ENCODE peak calls at places on chromosomes 6 and 20, in five cellular contexts. One of them, this sample, is unnamed.

GRCh38 chr20:64188682-64189529 is 24.7 kb downstream of the MYT1 start:
- DNase-seq in fibroblast of the aortic adventitia: peak
- DNase-seq in activated CD4-positive, alpha-beta T cell treated with anti-CD3 and anti-CD28 coated beads, Interleukin-2, amount 50 U/mL, for 48 hours: no peak
- DNase-seq in MV-4-11: peak
- DNase-seq in myocyte: no peak
- DNase-seq in this sample: no peak

GRCh38 chr6:56693246-56693607 is 50.5 kb upstream of the DST start:
- DNase-seq in fibroblast of the aortic adventitia: peak
- DNase-seq in MV-4-11: no peak
- DNase-seq in myocyte: peak
- DNase-seq in activated CD4-positive, alpha-beta T cell treated with anti-CD3 and anti-CD28 coated beads, Interleukin-2, amount 50 U/mL, for 48 hours: no peak
- DNase-seq in this sample: no peak

GRCh38 chr6:143337201-143337949 is 113.1 kb downstream of the ADAT2 start:
- DNase-seq in myocyte: no peak
- DNase-seq in fibroblast of the aortic adventitia: no peak
- DNase-seq in MV-4-11: no peak
- DNase-seq in activated CD4-positive, alpha-beta T cell treated with anti-CD3 and anti-CD28 coated beads, Interleukin-2, amount 50 U/mL, for 48 hours: peak
- DNase-seq in this sample: peak

GRCh38 chr20:45378191-45378590 is at the start of gene TP53TG5:
- DNase-seq in activated CD4-positive, alpha-beta T cell treated with anti-CD3 and anti-CD28 coated beads, Interleukin-2, amount 50 U/mL, for 48 hours: no peak
- DNase-seq in myocyte: no peak
- DNase-seq in fibroblast of the aortic adventitia: no peak
- DNase-seq in MV-4-11: peak
- DNase-seq in this sample: no peak

GRCh38 chr6:166005846-166006592 is 161.6 kb downstream of the TBXT start:
- DNase-seq in MV-4-11: no peak
- DNase-seq in activated CD4-positive, alpha-beta T cell treated with anti-CD3 and anti-CD28 coated beads, Interleukin-2, amount 50 U/mL, for 48 hours: no peak
- DNase-seq in myocyte: peak
- DNase-seq in fibroblast of the aortic adventitia: peak
- DNase-seq in this sample: no peak

GRCh38 chr6:151490996-151491395 is 2.8 kb upstream of the CCDC170 start:
- DNase-seq in activated CD4-positive, alpha-beta T cell treated with anti-CD3 and anti-CD28 coated beads, Interleukin-2, amount 50 U/mL, for 48 hours: no peak
- DNase-seq in fibroblast of the aortic adventitia: no peak
- DNase-seq in MV-4-11: no peak
- DNase-seq in myocyte: no peak
- DNase-seq in this sample: no peak

GRCh38 chr20:47191074-47191673 is 165.3 kb downstream of the ZMYND8 start:
- DNase-seq in activated CD4-positive, alpha-beta T cell treated with anti-CD3 and anti-CD28 coated beads, Interleukin-2, amount 50 U/mL, for 48 hours: no peak
- DNase-seq in MV-4-11: no peak
- DNase-seq in fibroblast of the aortic adventitia: no peak
- DNase-seq in myocyte: no peak
- DNase-seq in this sample: no peak

GRCh38 chr6:132300323-132300949 is 100.8 kb downstream of the MOXD1 start:
- DNase-seq in activated CD4-positive, alpha-beta T cell treated with anti-CD3 and anti-CD28 coated beads, Interleukin-2, amount 50 U/mL, for 48 hours: peak
- DNase-seq in MV-4-11: peak
- DNase-seq in fibroblast of the aortic adventitia: peak
- DNase-seq in myocyte: peak
- DNase-seq in this sample: no peak

GRCh38 chr6:27582928-27583725 is 110.2 kb upstream of the ZNF184 start:
- DNase-seq in fibroblast of the aortic adventitia: peak
- DNase-seq in MV-4-11: peak
- DNase-seq in activated CD4-positive, alpha-beta T cell treated with anti-CD3 and anti-CD28 coated beads, Interleukin-2, amount 50 U/mL, for 48 hours: peak
- DNase-seq in myocyte: peak
- DNase-seq in this sample: peak

GRCh38 chr20:48686238-48687096 is 141.3 kb downstream of the PREX1 start:
- DNase-seq in myocyte: peak
- DNase-seq in activated CD4-positive, alpha-beta T cell treated with anti-CD3 and anti-CD28 coated beads, Interleukin-2, amount 50 U/mL, for 48 hours: no peak
- DNase-seq in MV-4-11: no peak
- DNase-seq in fibroblast of the aortic adventitia: peak
- DNase-seq in this sample: no peak

GRCh38 chr6:166904101-166904746 is 52.1 kb downstream of the RNASET2 start:
- DNase-seq in MV-4-11: no peak
- DNase-seq in myocyte: peak
- DNase-seq in activated CD4-positive, alpha-beta T cell treated with anti-CD3 and anti-CD28 coated beads, Interleukin-2, amount 50 U/mL, for 48 hours: no peak
- DNase-seq in fibroblast of the aortic adventitia: no peak
- DNase-seq in this sample: no peak

GRCh38 chr6:3341467-3341866 is 82.7 kb downstream of the PSMG4 start:
- DNase-seq in activated CD4-positive, alpha-beta T cell treated with anti-CD3 and anti-CD28 coated beads, Interleukin-2, amount 50 U/mL, for 48 hours: no peak
- DNase-seq in fibroblast of the aortic adventitia: peak
- DNase-seq in myocyte: peak
- DNase-seq in MV-4-11: peak
- DNase-seq in this sample: no peak

GRCh38 chr6:4901256-4902061 is 102.4 kb downstream of the RPP40 start:
- DNase-seq in myocyte: no peak
- DNase-seq in fibroblast of the aortic adventitia: no peak
- DNase-seq in activated CD4-positive, alpha-beta T cell treated with anti-CD3 and anti-CD28 coated beads, Interleukin-2, amount 50 U/mL, for 48 hours: no peak
- DNase-seq in MV-4-11: peak
- DNase-seq in this sample: peak

GRCh38 chr6:24721461-24722215 is 2.7 kb upstream of the C6orf62 start:
- DNase-seq in MV-4-11: no peak
- DNase-seq in myocyte: no peak
- DNase-seq in fibroblast of the aortic adventitia: no peak
- DNase-seq in activated CD4-positive, alpha-beta T cell treated with anti-CD3 and anti-CD28 coated beads, Interleukin-2, amount 50 U/mL, for 48 hours: no peak
- DNase-seq in this sample: no peak

GRCh38 chr20:48704761-48705160 is 123.0 kb downstream of the PREX1 start:
- DNase-seq in myocyte: no peak
- DNase-seq in fibroblast of the aortic adventitia: no peak
- DNase-seq in activated CD4-positive, alpha-beta T cell treated with anti-CD3 and anti-CD28 coated beads, Interleukin-2, amount 50 U/mL, for 48 hours: no peak
- DNase-seq in MV-4-11: no peak
- DNase-seq in this sample: no peak

GRCh38 chr6:109282732-109283131 is 99.5 kb downstream of the CD164 start:
- DNase-seq in MV-4-11: peak
- DNase-seq in myocyte: no peak
- DNase-seq in fibroblast of the aortic adventitia: no peak
- DNase-seq in activated CD4-positive, alpha-beta T cell treated with anti-CD3 and anti-CD28 coated beads, Interleukin-2, amount 50 U/mL, for 48 hours: no peak
- DNase-seq in this sample: no peak

GRCh38 chr6:120077489-120077888 is 727.9 kb upstream of the MAN1A1 start:
- DNase-seq in activated CD4-positive, alpha-beta T cell treated with anti-CD3 and anti-CD28 coated beads, Interleukin-2, amount 50 U/mL, for 48 hours: no peak
- DNase-seq in MV-4-11: no peak
- DNase-seq in fibroblast of the aortic adventitia: peak
- DNase-seq in myocyte: peak
- DNase-seq in this sample: no peak

GRCh38 chr6:818191-818590 is 125.3 kb upstream of the EXOC2 start:
- DNase-seq in MV-4-11: no peak
- DNase-seq in activated CD4-positive, alpha-beta T cell treated with anti-CD3 and anti-CD28 coated beads, Interleukin-2, amount 50 U/mL, for 48 hours: no peak
- DNase-seq in myocyte: no peak
- DNase-seq in fibroblast of the aortic adventitia: no peak
- DNase-seq in this sample: no peak